ENCODE peak calls at places on chromosomes 16 and 17, in nine cellular contexts. Z is AG04449, K is right lobe of liver, O is mucosa of descending colon, E is fibroblast of mammary gland, B is lower lobe of right lung, T is upper lobe of right lung, A is adrenal gland, L is mammary epithelial cell. G is an unnamed sample.

GRCh38 chr17:69812240-69812837 is 262.7 kb upstream of the KCNJ16 start:
- DNase-seq in E (no peak), K (no peak), T (no peak), B (no peak), O (no peak), Z (no peak), A (no peak), L (peak; percentile 78), G (no peak)

GRCh38 chr17:77110006-77110374 is 30.8 kb upstream of the SEC14L1 start:
- DNase-seq in E (no peak), Z (no peak), A (no peak), T (no peak), L (no peak), O (no peak), K (no peak), B (no peak), G (peak; percentile 88)

GRCh38 chr17:79232957-79233356 is 158.3 kb downstream of the ENGASE start:
- DNase-seq in O (no peak), B (no peak), E (no peak), A (no peak), T (no peak), L (no peak), K (no peak), Z (no peak), G (no peak)

GRCh38 chr17:65531508-65532431 is 29.7 kb downstream of the AXIN2 start:
- DNase-seq in E (peak; percentile 76), T (peak; percentile 76), A (peak; percentile 56), B (no peak), Z (no peak), K (no peak), L (no peak), O (no peak), G (no peak)

GRCh38 chr16:54346046-54346445 is 59.5 kb upstream of the IRX3 start:
- DNase-seq in B (no peak), A (no peak), E (peak; percentile 30), T (no peak), K (no peak), Z (no peak), L (no peak), O (no peak), G (no peak)

GRCh38 chr16:78375055-78375679 is 275.7 kb downstream of the WWOX start:
- DNase-seq in L (no peak), K (no peak), A (no peak), T (no peak), B (no peak), O (no peak), E (no peak), Z (no peak), G (no peak)

GRCh38 chr17:81365148-81365600 is 30.1 kb upstream of the BAHCC1 start:
- DNase-seq in T (peak; percentile 90), A (no peak), Z (no peak), L (peak; percentile 82), E (peak; percentile 80), B (peak; percentile 87), O (peak; percentile 78), K (no peak), G (no peak)

GRCh38 chr16:70529051-70529777 is 5.6 kb downstream of the SF3B3 start:
- DNase-seq in E (peak; percentile 79), B (no peak), O (no peak), L (peak; percentile 55), T (no peak), K (no peak), Z (no peak), A (no peak), G (no peak)

GRCh38 chr16:80174416-80174815 is 366.4 kb upstream of the DYNLRB2 start:
- DNase-seq in A (no peak), E (peak; percentile 76), O (no peak), L (peak; percentile 70), B (no peak), T (no peak), Z (peak; percentile 76), K (no peak), G (peak; percentile 83)

GRCh38 chr17:21375757-21376584 is at the start of gene KCNJ12:
- DNase-seq in E (no peak), Z (no peak), T (no peak), O (no peak), A (no peak), K (no peak), L (peak; percentile 13), B (no peak), G (no peak)

GRCh38 chr16:10314811-10315210 is 71.0 kb upstream of the ATF7IP2 start:
- DNase-seq in A (no peak), Z (no peak), L (peak; percentile 53), B (no peak), E (peak; percentile 26), O (no peak), K (no peak), T (no peak), G (no peak)

GRCh38 chr17:9002236-9002609 is 19.1 kb upstream of the NTN1 start:
- DNase-seq in B (no peak), E (no peak), Z (no peak), T (no peak), K (no peak), A (no peak), L (peak; percentile 17), O (no peak), G (no peak)

GRCh38 chr16:81697321-81697885 is 81.7 kb upstream of the PLCG2 start:
- DNase-seq in B (no peak), K (peak; percentile 77), T (peak; percentile 76), Z (peak; percentile 4), O (no peak), L (peak; percentile 48), E (peak; percentile 54), A (peak; percentile 56), G (no peak)

GRCh38 chr17:29948460-29949185 is 7.2 kb downstream of the EFCAB5 start:
- DNase-seq in T (no peak), A (no peak), L (no peak), K (no peak), Z (no peak), E (no peak), B (no peak), O (no peak), G (no peak)

GRCh38 chr17:4142107-4142900 is 526 bp downstream of the ZZEF1 start:
- DNase-seq in E (no peak), B (peak; percentile 65), T (peak; percentile 77), Z (no peak), K (peak; percentile 72), O (peak; percentile 83), L (no peak), A (peak; percentile 46), G (no peak)

GRCh38 chr16:22628994-22629393 is 118.3 kb downstream of the NPIPB5 start:
- DNase-seq in E (no peak), O (no peak), A (no peak), L (no peak), T (no peak), B (no peak), Z (no peak), K (no peak), G (no peak)
- H3K4me3 ChIP-seq in E (no peak overlapping the region), O (no peak overlapping the region), A (no peak overlapping the region), L (no peak overlapping the region), T (no peak overlapping the region), B (no peak overlapping the region), Z (no peak overlapping the region), K (no peak overlapping the region), G (no peak overlapping the region)

GRCh38 chr16:64453643-64454042 is 668.2 kb downstream of the CDH11 start:
- DNase-seq in O (no peak), A (no peak), K (no peak), L (no peak), Z (no peak), B (no peak), T (no peak), E (no peak), G (no peak)

GRCh38 chr16:64459821-64460220 is 662.0 kb downstream of the CDH11 start:
- DNase-seq in B (no peak), T (no peak), Z (no peak), K (no peak), L (no peak), A (no peak), E (peak; percentile 67), O (no peak), G (no peak)

GRCh38 chr16:64455275-64455674 is 666.6 kb downstream of the CDH11 start:
- DNase-seq in K (no peak), A (no peak), T (no peak), B (no peak), E (peak; percentile 54), L (no peak), Z (no peak), O (no peak), G (no peak)

DNA sequence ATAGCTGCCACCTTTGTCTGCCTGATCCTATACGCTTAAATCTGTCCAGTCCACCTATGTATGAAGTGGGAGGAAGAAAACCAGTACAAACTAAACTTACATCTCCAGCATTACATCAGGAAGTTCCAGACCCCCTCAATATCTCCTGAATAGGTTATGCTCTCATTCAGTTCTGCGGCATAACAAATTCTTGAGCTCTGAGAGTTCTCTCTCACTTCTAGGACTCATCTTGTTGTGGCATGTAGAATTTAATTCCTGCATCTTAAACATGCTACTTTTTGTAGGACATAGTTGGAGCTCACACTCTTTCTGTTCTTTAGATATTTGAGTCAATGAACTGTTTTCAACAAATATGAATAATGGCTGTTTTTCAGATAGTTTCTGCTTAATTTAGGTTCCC is 662.5 kb downstream of the CDH11 start:
- DNase-seq in Z (no peak), L (no peak), K (no peak), E (no peak), T (no peak), B (no peak), A (no peak), O (no peak), G (no peak)
- TF ChIP-seq CTCF in Z (no peak), L (no peak), K (no peak), E (no peak), T (no peak), B (no peak), A (no peak), O (no peak), G (no peak)

DNA sequence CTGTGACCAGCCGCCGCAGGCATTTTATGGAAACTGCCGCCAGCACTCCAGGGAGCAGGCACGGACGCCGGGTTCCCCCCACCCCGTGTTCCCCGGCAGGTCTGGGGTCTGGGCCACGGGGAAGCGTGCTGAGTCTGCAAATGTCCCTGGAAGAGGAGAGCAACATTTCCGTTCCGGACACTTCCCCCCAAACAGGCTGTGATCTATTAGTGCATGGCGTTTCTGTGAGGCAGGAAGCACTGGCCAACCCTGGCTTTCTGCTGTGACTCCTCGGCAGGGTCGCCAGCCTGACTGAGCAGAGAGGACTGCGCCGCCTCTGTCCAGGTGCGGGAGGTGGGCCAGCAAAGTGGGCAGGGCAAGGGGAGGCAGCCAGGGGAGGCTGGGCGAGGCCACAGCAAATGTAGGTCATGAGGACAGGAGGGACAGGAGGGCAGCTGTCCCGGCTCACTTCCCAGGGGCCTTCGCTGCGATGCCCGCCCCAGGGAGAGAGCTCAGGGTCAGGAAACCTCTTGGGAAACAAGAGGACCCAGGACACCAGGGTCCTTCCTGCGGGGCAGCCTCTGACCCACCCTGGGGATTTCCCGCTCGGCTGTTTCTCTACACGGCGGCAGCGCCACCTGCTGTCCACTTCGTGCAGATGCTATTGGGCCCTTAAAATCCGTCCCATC is 9.5 kb downstream of the FOXF1 start:
- DNase-seq in O (peak; percentile 57), L (no peak), T (peak; percentile 78), B (peak; percentile 73), K (no peak), A (no peak), E (peak; percentile 57), Z (no peak), G (no peak)
- H3K4me3 ChIP-seq in O (no peak overlapping the region), L (no peak overlapping the region), T (peak overlapping the region; percentile 28), B (peak overlapping the region; percentile 6), K (no peak overlapping the region), A (no peak overlapping the region), E (no peak overlapping the region), Z (peak overlapping the region; percentile 37), G (no peak overlapping the region)

DNA sequence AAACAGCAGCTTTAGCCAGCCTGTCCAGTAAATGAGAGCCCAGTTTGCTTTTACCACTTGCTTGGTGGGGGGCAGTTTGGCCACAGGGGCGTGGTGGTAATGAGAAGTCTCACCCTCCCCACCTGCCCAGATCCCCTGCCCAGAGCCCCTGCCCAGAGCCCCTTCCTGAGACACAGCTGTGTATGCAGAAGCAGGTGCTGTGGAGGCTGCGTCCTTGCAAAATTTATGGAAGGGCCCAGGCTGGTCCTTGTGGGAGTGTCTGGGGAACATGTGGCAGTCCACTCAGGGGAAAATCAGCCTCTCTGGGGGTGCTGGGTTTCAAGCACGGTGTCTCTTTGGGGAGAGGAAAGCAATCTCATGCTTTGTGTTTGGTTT is 27.6 kb upstream of the LGALS9 start:
- DNase-seq in O (peak; percentile 53), K (no peak), A (no peak), L (no peak), Z (no peak), E (no peak), B (no peak), T (no peak), G (no peak)
- TF ChIP-seq CTCF in O (no peak), K (no peak), A (no peak), L (no peak), Z (no peak), E (no peak), B (no peak), T (no peak), G (no peak)